ENCODE peak calls at places on chromosome 2, in four cellular contexts. K is A549, J is PC-3, S is WERI-Rb-1. D is an unnamed sample.

GRCh38 chr2:220779918-220780317 is 792.2 kb downstream of the EPHA4 start:
- DNase-seq in K (peak), J (peak), S (no peak), D (no peak)

GRCh38 chr2:54975175-54975574 is 75.1 kb downstream of the RTN4 start:
- DNase-seq in K (no peak), J (no peak), S (no peak), D (no peak)

GRCh38 chr2:25131567-25132295 is 36.6 kb downstream of the POMC start:
- DNase-seq in K (no peak), J (no peak), S (no peak), D (no peak)

GRCh38 chr2:75920721-75921551 is 210.2 kb upstream of the GCFC2 start:
- DNase-seq in K (no peak), J (no peak), S (no peak), D (no peak)

GRCh38 chr2:5727242-5727641 is 35.1 kb downstream of the SOX11 start:
- DNase-seq in K (no peak), J (no peak), S (no peak), D (no peak)

GRCh38 chr2:200797242-200797770 is 14.4 kb upstream of the BZW1 start:
- DNase-seq in K (no peak), J (no peak), S (no peak), D (no peak)

GRCh38 chr2:69166465-69166811 is 153.5 kb downstream of the ANTXR1 start:
- DNase-seq in K (no peak), J (no peak), S (no peak), D (no peak)

GRCh38 chr2:63866009-63866709 is 24.5 kb downstream of the UGP2 start:
- DNase-seq in K (no peak), J (peak), S (no peak), D (no peak)

GRCh38 chr2:124088621-124089020 is 63.5 kb downstream of the CNTNAP5 start:
- DNase-seq in K (no peak), J (no peak), S (no peak), D (no peak)

GRCh38 chr2:157152362-157152761 is 105.1 kb upstream of the GALNT5 start:
- DNase-seq in K (no peak), J (no peak), S (no peak), D (no peak)

GRCh38 chr2:29372185-29372584 is 257.0 kb downstream of the CLIP4 start:
- DNase-seq in K (no peak), J (peak), S (no peak), D (no peak)

GRCh38 chr2:187174582-187174981 is 273.5 kb downstream of the CALCRL start:
- DNase-seq in K (no peak), J (peak), S (no peak), D (no peak)

GRCh38 chr2:47077442-47078117 is 77.5 kb downstream of the STPG4 start:
- DNase-seq in K (no peak), J (no peak), S (no peak), D (peak)

GRCh38 chr2:215750763-215751162 is 262.6 kb downstream of the MREG start:
- DNase-seq in K (no peak), J (no peak), S (no peak), D (no peak)

GRCh38 chr2:1736997-1737480 is 7.3 kb downstream of the PXDN start:
- DNase-seq in K (no peak), J (peak), S (peak), D (peak)

DNA sequence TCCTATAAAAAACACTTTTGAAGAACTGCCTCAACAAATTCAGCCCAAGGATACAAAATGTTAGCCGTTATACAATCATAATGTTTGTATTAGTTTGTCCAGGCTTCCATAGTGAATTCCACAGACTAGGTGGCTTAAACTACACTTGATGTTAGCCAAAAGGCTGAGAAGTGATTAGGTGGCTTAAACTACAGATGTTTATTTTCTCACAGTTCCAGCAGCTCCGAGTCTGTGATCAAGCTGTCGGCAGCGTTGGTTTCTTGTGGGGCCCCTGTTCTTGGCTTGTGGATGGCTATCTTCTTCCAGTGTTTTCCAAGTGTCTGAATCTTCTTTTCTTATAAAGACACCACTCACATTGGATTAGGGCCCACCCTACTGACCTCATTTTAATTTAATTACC is 31.5 kb upstream of the MFF start:
- DNase-seq in K (no peak), J (no peak), S (no peak), D (no peak)
- H3K27ac ChIP-seq in K (no peak), J (no peak), S (no peak), D (no peak)

GRCh38 chr2:60283633-60284032 is 269.8 kb downstream of the BCL11A start:
- DNase-seq in K (no peak), J (no peak), S (no peak), D (no peak)
- H3K27ac ChIP-seq in K (no peak), J (no peak), S (no peak), D (no peak)

DNA sequence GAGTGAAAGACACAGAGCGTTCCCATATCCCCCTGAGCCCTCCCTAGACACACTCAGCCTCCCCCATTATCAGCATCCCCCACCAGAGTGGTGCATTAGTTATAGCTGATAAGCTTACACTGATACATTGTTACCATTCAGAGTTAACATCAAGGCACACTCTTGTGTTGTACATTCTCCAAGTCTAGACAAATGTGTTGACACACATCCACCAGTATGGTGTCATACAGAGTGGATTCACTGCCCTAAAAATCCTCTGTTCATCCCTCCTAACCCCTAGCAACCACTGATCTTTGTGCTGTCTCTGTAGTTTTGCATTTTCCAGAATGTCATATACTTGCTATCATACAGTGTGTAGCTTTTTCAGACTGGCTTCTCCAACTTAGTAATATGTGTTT is 78.0 kb upstream of the RPL31 start:
- DNase-seq in K (no peak), J (no peak), S (no peak), D (no peak)
- H3K27ac ChIP-seq in K (no peak), J (no peak), S (no peak), D (peak)

DNA sequence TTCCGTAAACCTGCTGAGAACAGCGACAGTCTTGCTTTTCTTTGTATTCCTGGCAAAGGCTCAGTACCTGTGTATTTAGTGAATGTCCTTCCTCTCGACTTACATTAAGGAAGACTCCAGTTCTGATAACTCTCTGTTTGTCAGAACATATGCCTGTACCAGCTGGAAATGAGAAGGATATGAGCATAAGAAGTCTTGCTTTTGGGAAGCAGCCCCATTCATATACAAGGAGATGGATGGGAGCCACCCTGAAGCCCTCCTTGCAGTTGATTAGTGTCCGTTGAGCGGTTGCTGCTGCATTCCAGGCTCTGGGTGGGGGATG is 59.8 kb downstream of the SH3BP4 start:
- DNase-seq in K (no peak), J (no peak), S (no peak), D (no peak)
- H3K27ac ChIP-seq in K (peak), J (no peak), S (peak), D (no peak)

DNA sequence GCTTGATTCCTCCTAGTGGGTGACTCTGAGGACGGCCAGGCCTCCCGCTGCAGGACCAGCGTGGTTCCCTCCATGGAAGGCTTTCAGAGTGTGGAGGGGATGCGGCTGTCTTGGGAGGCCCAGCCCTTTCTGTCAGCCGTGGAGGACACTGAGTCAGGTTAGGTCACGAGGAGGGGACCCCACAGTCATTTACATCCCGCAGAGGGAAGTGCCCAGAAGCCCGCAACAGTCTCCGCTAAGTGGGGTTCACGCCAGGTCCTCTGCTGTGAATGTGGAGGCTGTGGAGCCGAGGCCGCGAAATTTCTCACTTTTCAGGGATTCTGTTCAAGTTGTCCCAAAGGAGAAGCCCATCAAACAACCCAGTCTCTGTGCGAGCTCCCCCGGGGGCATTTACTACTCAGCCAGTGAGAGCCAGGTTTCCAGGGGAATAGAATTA is 8.8 kb downstream of the ACKR3 start:
- DNase-seq in K (no peak), J (no peak), S (no peak), D (no peak)
- H3K27ac ChIP-seq in K (peak), J (no peak), S (no peak), D (no peak)

GRCh38 chr2:142769761-142770160 is 107.7 kb upstream of the KYNU start:
- DNase-seq in K (no peak), J (no peak), S (no peak), D (no peak)
- H3K27ac ChIP-seq in K (no peak), J (no peak), S (no peak), D (no peak)